ENCODE peak calls at places on chromosomes 3 and 15, in seven cellular contexts. Y is WTC11, T is OCI-M1, Q is Peyer's patch, G is SW480, Z is T-helper 9 cell, B is A549. F is an unnamed sample.

GRCh38 chr15:31268108-31268501 is 58.5 kb upstream of the KLF13 start:
- DNase-seq in Y (peak), T (no peak), Q (peak), G (no peak), Z (no peak), B (no peak), F (no peak)

GRCh38 chr15:84621358-84621979 is 20.7 kb downstream of the ZSCAN2 start:
- DNase-seq in Y (no peak), T (no peak), Q (no peak), G (no peak), Z (no peak), B (no peak), F (no peak)

GRCh38 chr3:41768363-41768762 is 193.5 kb downstream of the ULK4 start:
- DNase-seq in Y (no peak), T (no peak), Q (no peak), G (no peak), Z (no peak), B (no peak), F (no peak)

GRCh38 chr15:85155857-85156256 is 174.2 kb downstream of the PDE8A start:
- DNase-seq in Y (no peak), T (no peak), Q (no peak), G (no peak), Z (no peak), B (no peak), F (no peak)

GRCh38 chr3:81581966-81582599 is 179.4 kb downstream of the GBE1 start:
- DNase-seq in Y (peak), T (peak), Q (peak), G (peak), Z (no peak), B (no peak), F (no peak)

GRCh38 chr3:149554826-149555225 is 80.3 kb downstream of the TM4SF4 start:
- DNase-seq in Y (no peak), T (no peak), Q (no peak), G (no peak), Z (no peak), B (no peak), F (peak)

GRCh38 chr3:33900809-33901505 is 102.5 kb downstream of the PDCD6IP start:
- DNase-seq in Y (no peak), T (peak), Q (no peak), G (no peak), Z (no peak), B (no peak), F (no peak)

GRCh38 chr15:42800731-42801474 is 64.0 kb upstream of the CDAN1 start:
- DNase-seq in Y (peak), T (no peak), Q (no peak), G (no peak), Z (no peak), B (no peak), F (no peak)

GRCh38 chr3:146589899-146590508 is 15.1 kb downstream of the PLSCR5 start:
- DNase-seq in Y (no peak), T (peak), Q (no peak), G (peak), Z (no peak), B (peak), F (peak)

GRCh38 chr3:161914703-161915102 is 418.1 kb downstream of the OTOL1 start:
- DNase-seq in Y (peak), T (peak), Q (peak), G (peak), Z (no peak), B (no peak), F (peak)

GRCh38 chr15:70079831-70080230 is 17.9 kb downstream of the TLE3 start:
- DNase-seq in Y (no peak), T (no peak), Q (no peak), G (no peak), Z (no peak), B (no peak), F (no peak)

GRCh38 chr3:30604566-30604965 is 1.8 kb upstream of the TGFBR2 start:
- DNase-seq in Y (no peak), T (peak), Q (no peak), G (no peak), Z (no peak), B (no peak), F (no peak)

GRCh38 chr3:52394751-52395502 is 50.0 kb downstream of the SEMA3G start:
- DNase-seq in Y (no peak), T (no peak), Q (no peak), G (no peak), Z (no peak), B (no peak), F (no peak)

GRCh38 chr3:37608061-37608702 is 253.5 kb upstream of the CTDSPL start:
- DNase-seq in Y (no peak), T (no peak), Q (no peak), G (peak), Z (no peak), B (peak), F (peak)

F was measured in LNCaP clone FGC.